ENCODE peak calls at places on chromosomes 16 and 17, in six cellular contexts. W, F, Z, E, V and P are unnamed samples.

GRCh38 chr16:66278604-66279262 is 87.8 kb upstream of the CDH5 start:
- DNase-seq in W (no peak), F (no peak), Z (no peak), E (no peak), V (no peak), P (no peak)

GRCh38 chr17:40323731-40324650 is 15.0 kb downstream of the RARA start:
- DNase-seq in W (no peak), F (peak; percentile 79), Z (peak; percentile 81), E (no peak), V (no peak), P (peak; percentile 50)

GRCh38 chr16:68902376-68903345 is 59.3 kb downstream of the TANGO6 start:
- DNase-seq in W (peak; percentile 75), F (peak; percentile 77), Z (no peak), E (peak; percentile 63), V (peak; percentile 51), P (peak; percentile 60)

GRCh38 chr17:33145941-33146340 is 147.2 kb downstream of the ASIC2 start:
- DNase-seq in W (no peak), F (no peak), Z (no peak), E (no peak), V (no peak), P (no peak)

GRCh38 chr17:7667616-7668406 is 17.1 kb downstream of the ATP1B2 start:
- DNase-seq in W (no peak), F (no peak), Z (no peak), E (no peak), V (no peak), P (peak; percentile 36)

GRCh38 chr17:28053044-28053670 is 10.7 kb downstream of the NLK start:
- DNase-seq in W (no peak), F (no peak), Z (no peak), E (no peak), V (no peak), P (no peak)

GRCh38 chr16:66293207-66293735 is 73.2 kb upstream of the CDH5 start:
- DNase-seq in W (no peak), F (no peak), Z (no peak), E (no peak), V (no peak), P (no peak)

GRCh38 chr16:16960785-16961184 is 510.0 kb downstream of the XYLT1 start:
- DNase-seq in W (no peak), F (no peak), Z (no peak), E (no peak), V (no peak), P (no peak)

GRCh38 chr16:1655269-1655807 is 22.7 kb upstream of the JPT2 start:
- DNase-seq in W (no peak), F (no peak), Z (no peak), E (no peak), V (no peak), P (no peak)

GRCh38 chr17:29177871-29178749 is 2.1 kb downstream of the MYO18A start:
- DNase-seq in W (no peak), F (no peak), Z (no peak), E (peak; percentile 92), V (no peak), P (peak; percentile 51)

GRCh38 chr17:33277436-33278100 is 15.5 kb downstream of the ASIC2 start:
- DNase-seq in W (peak; percentile 72), F (no peak), Z (no peak), E (no peak), V (no peak), P (no peak)

GRCh38 chr17:81898029-81898866 is 3.8 kb upstream of the NPB start:
- DNase-seq in W (no peak), F (no peak), Z (peak; percentile 41), E (no peak), V (peak; percentile 93), P (no peak)

GRCh38 chr16:7579454-7579853 is 246.8 kb downstream of the RBFOX1 start:
- DNase-seq in W (no peak), F (no peak), Z (no peak), E (no peak), V (no peak), P (no peak)

GRCh38 chr16:88839026-88839529 is 17.7 kb downstream of the GALNS start:
- DNase-seq in W (peak; percentile 15), F (no peak), Z (no peak), E (peak; percentile 71), V (no peak), P (no peak)

GRCh38 chr16:16828913-16829398 is 450.0 kb downstream of the NPIPA7 start:
- DNase-seq in W (peak; percentile 15), F (no peak), Z (no peak), E (no peak), V (no peak), P (peak; percentile 24)

GRCh38 chr17:869067-869466 is 86.9 kb downstream of the MRM3 start:
- DNase-seq in W (no peak), F (no peak), Z (peak; percentile 76), E (no peak), V (peak; percentile 34), P (no peak)

GRCh38 chr16:75860654-75861053 is 134.4 kb upstream of the CPHXL start:
- DNase-seq in W (peak; percentile 66), F (no peak), Z (no peak), E (peak; percentile 21), V (no peak), P (no peak)

GRCh38 chr17:44969144-44969780 is 1.2 kb upstream of the C1QL1 start:
- DNase-seq in W (peak; percentile 73), F (no peak), Z (no peak), E (no peak), V (no peak), P (peak; percentile 80)

GRCh38 chr16:22220076-22220453 is 14.0 kb downstream of the EEF2K start:
- DNase-seq in W (no peak), F (no peak), Z (peak; percentile 80), E (no peak), V (no peak), P (no peak)

GRCh38 chr17:80061421-80061820 is 25.0 kb downstream of the CCDC40 start:
- DNase-seq in W (no peak), F (no peak), Z (no peak), E (no peak), V (no peak), P (no peak)

GRCh38 chr17:4948166-4948996 is at the start of gene PFN1:
- DNase-seq in W (peak; percentile 88), F (peak; percentile 81), Z (peak; percentile 93), E (peak; percentile 90), V (peak; percentile 88), P (peak; percentile 99)
- H3K4me3 ChIP-seq in W (peak within 1 kb of the TSS; percentile 77), F (peak within 1 kb of the TSS; percentile 95), Z (peak within 1 kb of the TSS; percentile 98), E (peak within 1 kb of the TSS; percentile 100), V (peak within 1 kb of the TSS; percentile 99), P (peak within 1 kb of the TSS; percentile 100)

GRCh38 chr17:47675380-47676198 is 18.4 kb upstream of the TBKBP1 start:
- DNase-seq in W (no peak), F (no peak), Z (no peak), E (no peak), V (no peak), P (no peak)

GRCh38 chr17:47676510-47676909 is 17.5 kb upstream of the TBKBP1 start:
- DNase-seq in W (no peak), F (no peak), Z (no peak), E (no peak), V (no peak), P (no peak)

GRCh38 chr17:47676199-47676472 is 17.8 kb upstream of the TBKBP1 start:
- DNase-seq in W (no peak), F (no peak), Z (no peak), E (no peak), V (no peak), P (no peak)

GRCh38 chr17:47674503-47674902 is 19.5 kb upstream of the TBKBP1 start:
- DNase-seq in W (no peak), F (no peak), Z (no peak), E (no peak), V (no peak), P (no peak)

DNA sequence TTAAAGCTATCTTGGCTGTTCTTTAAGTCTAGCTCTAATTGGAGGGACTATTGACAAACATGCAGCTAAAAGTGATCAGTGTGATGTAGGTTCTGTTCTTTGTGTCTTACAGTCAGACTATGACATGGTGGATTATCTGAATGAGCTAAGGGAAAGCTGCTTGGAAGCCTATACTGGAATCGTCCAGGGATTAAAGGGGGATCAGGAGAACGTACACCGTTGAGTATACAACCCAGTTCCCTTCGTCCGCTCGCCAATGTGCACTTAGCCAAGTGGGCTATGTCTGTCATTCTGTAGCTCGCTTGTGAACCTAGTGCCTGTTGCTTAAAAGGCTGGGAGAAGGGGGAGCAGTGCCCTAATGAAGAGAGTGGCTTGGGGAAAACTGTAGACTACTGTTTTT is 15.8 kb upstream of the TBKBP1 start:
- DNase-seq in W (no peak), F (no peak), Z (no peak), E (no peak), V (no peak), P (no peak)
- H3K36me3 ChIP-seq in W (peaks cover 48% of the 10 kb centered on the region), F (peaks cover 61% of the 10 kb centered on the region), Z (peaks cover 99% of the 10 kb centered on the region), E (peaks cover 53% of the 10 kb centered on the region), V (peaks cover 95% of the 10 kb centered on the region), P (peaks cover 67% of the 10 kb centered on the region)

GRCh38 chr16:31538199-31538598 is 10.5 kb downstream of the AHSP start:
- DNase-seq in W (no peak), F (no peak), Z (no peak), E (no peak), V (no peak), P (no peak)

GRCh38 chr16:31535737-31536136 is 8.0 kb downstream of the AHSP start:
- DNase-seq in W (no peak), F (peak; percentile 32), Z (no peak), E (no peak), V (no peak), P (no peak)

GRCh38 chr16:31532120-31532519 is 4.4 kb downstream of the AHSP start:
- DNase-seq in W (no peak), F (no peak), Z (no peak), E (no peak), V (no peak), P (no peak)

GRCh38 chr16:31537362-31537921 is 9.7 kb downstream of the AHSP start:
- DNase-seq in W (peak; percentile 48), F (no peak), Z (no peak), E (no peak), V (no peak), P (peak; percentile 82)

DNA sequence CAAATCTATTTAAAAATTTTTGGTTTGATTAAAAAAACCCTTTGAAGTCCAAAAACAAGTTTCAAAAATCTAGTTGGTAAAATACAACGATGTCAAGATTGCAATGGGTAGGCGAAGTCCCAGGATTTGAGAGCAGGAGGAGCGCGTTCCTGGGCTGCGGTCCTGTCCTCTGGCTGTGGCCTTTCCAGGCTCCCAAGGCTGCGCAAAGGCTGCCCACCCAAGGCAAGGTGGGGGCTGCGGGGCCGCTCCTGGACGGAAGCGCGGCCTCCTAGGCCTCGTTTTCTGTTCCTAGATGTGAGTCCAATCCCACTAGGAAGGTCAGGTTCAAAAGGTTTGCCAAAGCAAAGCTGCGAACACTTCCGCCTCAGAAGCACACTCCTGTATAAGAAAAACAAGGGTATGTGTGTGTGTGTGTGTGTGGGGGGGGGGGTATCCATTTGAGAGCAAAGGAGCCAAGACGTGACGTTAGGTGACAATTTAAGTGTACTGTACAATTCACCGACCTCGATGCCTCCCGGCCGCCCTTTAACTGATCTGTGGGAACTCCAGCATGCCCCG is 9.2 kb downstream of the AHSP start:
- DNase-seq in W (no peak), F (no peak), Z (no peak), E (no peak), V (no peak), P (no peak)
- H3K4me3 ChIP-seq in W (peak overlapping the region; percentile 42), F (no peak overlapping the region), Z (peak overlapping the region; percentile 49), E (peak overlapping the region; percentile 51), V (no peak overlapping the region), P (peak overlapping the region; percentile 39)

DNA sequence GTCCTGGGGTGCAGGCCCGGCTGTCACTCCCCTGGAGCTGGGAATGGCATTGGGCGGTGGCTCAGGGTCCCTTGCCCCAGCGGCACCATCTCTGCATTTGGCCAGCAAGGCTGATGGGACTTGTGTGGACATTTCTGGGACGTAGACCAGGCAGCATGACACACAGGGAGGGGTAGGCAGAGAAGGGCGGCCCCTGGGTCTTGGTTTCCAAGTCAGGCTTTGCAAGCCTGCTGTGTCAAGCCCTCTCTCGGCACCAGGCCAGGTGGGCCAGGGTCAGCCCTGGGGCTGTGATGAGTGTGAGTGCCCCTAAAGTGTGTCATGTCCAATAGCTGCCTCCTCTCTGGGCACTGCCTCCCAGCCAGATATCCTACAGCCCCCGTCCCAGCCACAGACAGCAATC is 335.2 kb downstream of the SEC14L1 start:
- DNase-seq in W (no peak), F (no peak), Z (no peak), E (no peak), V (no peak), P (no peak)
- H3K36me3 ChIP-seq in W (no peaks in the 10 kb centered on the region), F (no peaks in the 10 kb centered on the region), Z (no peaks in the 10 kb centered on the region), E (peaks cover 29% of the 10 kb centered on the region), V (no peaks in the 10 kb centered on the region), P (no peaks in the 10 kb centered on the region)